ENCODE peak calls at places on chromosomes 12 and 14, in nine cellular contexts. One of them, this sample, is unnamed.

GRCh38 chr14:93004699-93005082 is 81.7 kb downstream of the CHGA start:
- DNase-seq in NCI-H1092 treated with DMSO at 0.1 percent for 48 hours: no peak
- DNase-seq in posterior vena cava: no peak
- DNase-seq in Kasumi-1: no peak
- DNase-seq in glutamatergic neuron: no peak
- DNase-seq in activated B cell treated with CpG ODN at 0.5 μM for 24 hours: no peak
- DNase-seq in ACHN: no peak
- DNase-seq in right atrium auricular region: no peak
- DNase-seq in NCI-H510A: no peak
- DNase-seq in this sample: no peak

GRCh38 chr12:46387697-46388096 is 15.1 kb upstream of the SLC38A2 start:
- DNase-seq in Kasumi-1: no peak
- DNase-seq in right atrium auricular region: no peak
- DNase-seq in glutamatergic neuron: no peak
- DNase-seq in NCI-H1092 treated with DMSO at 0.1 percent for 48 hours: no peak
- DNase-seq in NCI-H510A: no peak
- DNase-seq in posterior vena cava: no peak
- DNase-seq in ACHN: peak
- DNase-seq in activated B cell treated with CpG ODN at 0.5 μM for 24 hours: no peak
- DNase-seq in this sample: no peak

GRCh38 chr14:74492413-74493342 is at the start of gene NPC2:
- DNase-seq in activated B cell treated with CpG ODN at 0.5 μM for 24 hours: no peak
- DNase-seq in posterior vena cava: no peak
- DNase-seq in ACHN: peak
- DNase-seq in Kasumi-1: no peak
- DNase-seq in glutamatergic neuron: no peak
- DNase-seq in NCI-H1092 treated with DMSO at 0.1 percent for 48 hours: no peak
- DNase-seq in NCI-H510A: no peak
- DNase-seq in right atrium auricular region: no peak
- DNase-seq in this sample: no peak

GRCh38 chr12:19988457-19988856 is 379.9 kb upstream of the PDE3A start:
- DNase-seq in glutamatergic neuron: no peak
- DNase-seq in NCI-H510A: no peak
- DNase-seq in posterior vena cava: no peak
- DNase-seq in activated B cell treated with CpG ODN at 0.5 μM for 24 hours: no peak
- DNase-seq in Kasumi-1: no peak
- DNase-seq in NCI-H1092 treated with DMSO at 0.1 percent for 48 hours: no peak
- DNase-seq in right atrium auricular region: no peak
- DNase-seq in ACHN: no peak
- DNase-seq in this sample: no peak

GRCh38 chr14:75561013-75561432 is 17.4 kb upstream of the FLVCR2 start:
- DNase-seq in Kasumi-1: peak
- DNase-seq in posterior vena cava: peak
- DNase-seq in ACHN: peak
- DNase-seq in glutamatergic neuron: peak
- DNase-seq in right atrium auricular region: peak
- DNase-seq in NCI-H510A: peak
- DNase-seq in NCI-H1092 treated with DMSO at 0.1 percent for 48 hours: peak
- DNase-seq in activated B cell treated with CpG ODN at 0.5 μM for 24 hours: no peak
- DNase-seq in this sample: peak

GRCh38 chr12:25372002-25372401 is 121.3 kb upstream of the KRAS start:
- DNase-seq in ACHN: no peak
- DNase-seq in NCI-H1092 treated with DMSO at 0.1 percent for 48 hours: no peak
- DNase-seq in posterior vena cava: no peak
- DNase-seq in glutamatergic neuron: no peak
- DNase-seq in activated B cell treated with CpG ODN at 0.5 μM for 24 hours: no peak
- DNase-seq in right atrium auricular region: no peak
- DNase-seq in Kasumi-1: no peak
- DNase-seq in NCI-H510A: no peak
- DNase-seq in this sample: no peak

GRCh38 chr14:102481371-102481770 is 28.2 kb downstream of the ANKRD9 start:
- DNase-seq in Kasumi-1: no peak
- DNase-seq in posterior vena cava: peak
- DNase-seq in glutamatergic neuron: no peak
- DNase-seq in NCI-H510A: no peak
- DNase-seq in ACHN: no peak
- DNase-seq in activated B cell treated with CpG ODN at 0.5 μM for 24 hours: no peak
- DNase-seq in NCI-H1092 treated with DMSO at 0.1 percent for 48 hours: no peak
- DNase-seq in right atrium auricular region: no peak
- DNase-seq in this sample: no peak

GRCh38 chr12:18472304-18472703 is 211.0 kb downstream of the PIK3C2G start:
- DNase-seq in NCI-H1092 treated with DMSO at 0.1 percent for 48 hours: no peak
- DNase-seq in activated B cell treated with CpG ODN at 0.5 μM for 24 hours: no peak
- DNase-seq in posterior vena cava: no peak
- DNase-seq in glutamatergic neuron: no peak
- DNase-seq in ACHN: no peak
- DNase-seq in right atrium auricular region: no peak
- DNase-seq in NCI-H510A: no peak
- DNase-seq in Kasumi-1: no peak
- DNase-seq in this sample: no peak

GRCh38 chr14:106691601-106692291 is 1165.4 kb downstream of the TMEM121 start:
- DNase-seq in activated B cell treated with CpG ODN at 0.5 μM for 24 hours: peak
- DNase-seq in ACHN: no peak
- DNase-seq in NCI-H1092 treated with DMSO at 0.1 percent for 48 hours: no peak
- DNase-seq in right atrium auricular region: no peak
- DNase-seq in posterior vena cava: no peak
- DNase-seq in glutamatergic neuron: no peak
- DNase-seq in Kasumi-1: no peak
- DNase-seq in NCI-H510A: no peak
- DNase-seq in this sample: peak

GRCh38 chr12:114508529-114509129 is 102.7 kb upstream of the TBX5 start:
- DNase-seq in activated B cell treated with CpG ODN at 0.5 μM for 24 hours: peak
- DNase-seq in right atrium auricular region: peak
- DNase-seq in NCI-H510A: peak
- DNase-seq in posterior vena cava: no peak
- DNase-seq in Kasumi-1: peak
- DNase-seq in NCI-H1092 treated with DMSO at 0.1 percent for 48 hours: peak
- DNase-seq in glutamatergic neuron: peak
- DNase-seq in ACHN: peak
- DNase-seq in this sample: peak

This sample was measured in T-helper 17 cell.